ENCODE peak calls at places on chromosome 15, in six cellular contexts. A, W, H, J, N and C are unnamed samples.

GRCh38 chr15:58229297-58229768 is 91.2 kb downstream of the AQP9 start:
- DNase-seq in A (peak), W (no peak), H (no peak), J (peak), N (no peak), C (no peak)

GRCh38 chr15:95287774-95288173 is 1042.7 kb upstream of the NR2F2 start:
- DNase-seq in A (no peak), W (no peak), H (no peak), J (no peak), N (no peak), C (no peak)

GRCh38 chr15:31203999-31204398 is 102.5 kb upstream of the TRPM1 start:
- DNase-seq in A (no peak), W (no peak), H (no peak), J (no peak), N (no peak), C (no peak)

GRCh38 chr15:78101423-78102105 is 9.2 kb downstream of the SH2D7 start:
- DNase-seq in A (no peak), W (no peak), H (no peak), J (no peak), N (no peak), C (no peak)

GRCh38 chr15:85642693-85643058 is 152.0 kb downstream of the KLHL25 start:
- DNase-seq in A (no peak), W (no peak), H (peak), J (peak), N (no peak), C (no peak)

GRCh38 chr15:31079519-31079918 is 22.0 kb downstream of the TRPM1 start:
- DNase-seq in A (peak), W (no peak), H (no peak), J (peak), N (no peak), C (no peak)

GRCh38 chr15:79089331-79089889 is 1.2 kb downstream of the RASGRF1 start:
- DNase-seq in A (peak), W (no peak), H (no peak), J (no peak), N (no peak), C (no peak)

GRCh38 chr15:100849021-100849831 is 30.4 kb upstream of the ALDH1A3 start:
- DNase-seq in A (no peak), W (peak), H (peak), J (peak), N (peak), C (no peak)

GRCh38 chr15:52677593-52677992 is 1.6 kb downstream of the ATOSA start:
- DNase-seq in A (no peak), W (no peak), H (no peak), J (no peak), N (no peak), C (no peak)

GRCh38 chr15:40469776-40470390 is 901 bp upstream of the CHST14 start:
- DNase-seq in A (no peak), W (no peak), H (no peak), J (no peak), N (no peak), C (no peak)

GRCh38 chr15:38002883-38003477 is 68.5 kb downstream of the TMCO5A start:
- DNase-seq in A (peak), W (no peak), H (peak), J (peak), N (no peak), C (no peak)

GRCh38 chr15:76177491-76178040 is 117.8 kb downstream of the TMEM266 start:
- DNase-seq in A (no peak), W (no peak), H (peak), J (peak), N (peak), C (no peak)

GRCh38 chr15:71708052-71708432 is 102.3 kb upstream of the NR2E3 start:
- DNase-seq in A (no peak), W (no peak), H (peak), J (peak), N (no peak), C (no peak)

DNA sequence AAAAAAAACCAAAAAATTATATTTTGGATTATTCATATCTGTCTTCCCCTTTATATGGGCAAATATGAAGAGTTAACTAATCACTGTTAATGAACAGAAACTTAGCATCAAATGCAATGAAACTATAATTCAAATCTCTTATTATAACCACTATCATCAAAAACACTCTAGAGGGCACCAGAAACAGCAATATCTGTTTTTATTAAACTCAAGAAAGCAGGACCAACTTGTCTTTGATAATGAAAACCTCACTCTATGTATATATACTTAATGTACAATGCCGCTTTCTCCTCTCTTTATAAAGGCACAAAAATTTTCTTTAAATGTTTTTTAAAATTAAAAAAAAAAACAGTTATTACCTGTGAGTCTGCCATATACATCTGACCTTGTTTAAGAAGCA is 92.7 kb downstream of the UACA start:
- DNase-seq in A (no peak), W (no peak), H (no peak), J (no peak), N (no peak), C (no peak)
- TF ChIP-seq CTCF in A (peak), W (peak), H (peak), J (peak), N (peak), C (peak)

GRCh38 chr15:66833372-66833771 is 131.3 kb downstream of the SMAD6 start:
- DNase-seq in A (no peak), W (no peak), H (no peak), J (no peak), N (no peak), C (no peak)

GRCh38 chr15:66833803-66834202 is 131.8 kb downstream of the SMAD6 start:
- DNase-seq in A (no peak), W (no peak), H (no peak), J (no peak), N (no peak), C (no peak)

GRCh38 chr15:66831289-66831688 is 129.3 kb downstream of the SMAD6 start:
- DNase-seq in A (no peak), W (no peak), H (no peak), J (no peak), N (no peak), C (no peak)

GRCh38 chr15:66831801-66832390 is 129.9 kb downstream of the SMAD6 start:
- DNase-seq in A (no peak), W (no peak), H (no peak), J (no peak), N (no peak), C (no peak)

DNA sequence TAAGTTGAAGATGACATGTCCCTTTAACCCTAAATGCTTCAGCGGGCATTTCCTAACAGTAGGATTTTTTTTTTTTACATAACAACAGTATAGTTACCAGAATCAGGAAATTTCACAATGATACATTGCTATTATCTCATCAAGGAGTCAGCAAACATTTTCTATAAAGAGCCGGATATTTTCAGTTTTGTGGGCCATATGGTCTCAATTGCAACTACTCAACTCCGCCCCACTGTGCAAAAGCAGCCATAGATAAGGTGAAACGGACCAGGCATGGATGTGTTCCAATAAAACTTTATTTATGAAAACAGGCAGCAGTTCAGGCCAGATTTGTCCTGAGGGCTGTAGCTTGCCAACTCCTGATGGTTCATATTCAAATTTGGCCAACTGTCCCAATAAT is 130.6 kb downstream of the SMAD6 start:
- DNase-seq in A (no peak), W (no peak), H (peak), J (peak), N (no peak), C (no peak)
- TF ChIP-seq CTCF in A (no peak), W (no peak), H (no peak), J (no peak), N (no peak), C (no peak)

GRCh38 chr15:68206711-68207151 is 1.6 kb upstream of the CALML4 start:
- DNase-seq in A (peak), W (no peak), H (no peak), J (no peak), N (no peak), C (no peak)

GRCh38 chr15:68207176-68207935 is 2.2 kb upstream of the CALML4 start:
- DNase-seq in A (no peak), W (no peak), H (no peak), J (no peak), N (no peak), C (no peak)

GRCh38 chr15:68208641-68209240 is 3.6 kb upstream of the CALML4 start:
- DNase-seq in A (no peak), W (no peak), H (no peak), J (no peak), N (no peak), C (no peak)

GRCh38 chr15:68209272-68209671 is 4.1 kb upstream of the CALML4 start:
- DNase-seq in A (peak), W (no peak), H (no peak), J (no peak), N (no peak), C (no peak)

DNA sequence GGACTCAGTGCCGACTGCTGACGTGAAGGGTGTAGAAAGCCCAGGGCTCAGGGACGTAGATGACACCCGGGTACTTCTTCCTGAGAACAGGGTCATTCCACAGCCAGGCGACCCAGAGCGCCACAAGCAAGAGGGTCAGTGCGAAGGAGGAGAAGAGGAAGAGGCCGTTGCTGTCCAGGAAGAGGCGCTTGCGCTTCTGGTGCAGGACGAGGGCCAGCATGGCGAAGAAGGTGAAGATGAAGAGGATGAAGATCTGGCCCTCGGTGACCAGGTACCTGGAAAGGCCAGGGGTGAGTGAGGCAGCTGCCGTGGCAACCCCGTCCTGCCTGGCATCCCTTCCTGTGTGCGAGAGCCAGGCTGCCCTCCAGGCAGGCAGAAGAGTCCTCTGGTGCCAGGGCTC is 3.0 kb upstream of the CALML4 start:
- DNase-seq in A (no peak), W (no peak), H (no peak), J (no peak), N (no peak), C (no peak)
- TF ChIP-seq CTCF in A (no peak), W (no peak), H (no peak), J (no peak), N (no peak), C (no peak)

GRCh38 chr15:69556344-69556743 is 103.7 kb downstream of the RPLP1 start:
- DNase-seq in A (no peak), W (no peak), H (no peak), J (no peak), N (no peak), C (no peak)

GRCh38 chr15:69559440-69560215 is 107.0 kb downstream of the RPLP1 start:
- DNase-seq in A (no peak), W (no peak), H (no peak), J (peak), N (no peak), C (no peak)

GRCh38 chr15:69558138-69558409 is 105.5 kb downstream of the RPLP1 start:
- DNase-seq in A (no peak), W (no peak), H (no peak), J (no peak), N (no peak), C (no peak)

GRCh38 chr15:69555080-69555479 is 102.5 kb downstream of the RPLP1 start:
- DNase-seq in A (no peak), W (no peak), H (no peak), J (no peak), N (no peak), C (no peak)

GRCh38 chr15:69557340-69558137 is 104.9 kb downstream of the RPLP1 start:
- DNase-seq in A (no peak), W (no peak), H (peak), J (peak), N (peak), C (no peak)
- TF ChIP-seq CTCF in A (no peak), W (no peak), H (no peak), J (no peak), N (no peak), C (no peak)

DNA sequence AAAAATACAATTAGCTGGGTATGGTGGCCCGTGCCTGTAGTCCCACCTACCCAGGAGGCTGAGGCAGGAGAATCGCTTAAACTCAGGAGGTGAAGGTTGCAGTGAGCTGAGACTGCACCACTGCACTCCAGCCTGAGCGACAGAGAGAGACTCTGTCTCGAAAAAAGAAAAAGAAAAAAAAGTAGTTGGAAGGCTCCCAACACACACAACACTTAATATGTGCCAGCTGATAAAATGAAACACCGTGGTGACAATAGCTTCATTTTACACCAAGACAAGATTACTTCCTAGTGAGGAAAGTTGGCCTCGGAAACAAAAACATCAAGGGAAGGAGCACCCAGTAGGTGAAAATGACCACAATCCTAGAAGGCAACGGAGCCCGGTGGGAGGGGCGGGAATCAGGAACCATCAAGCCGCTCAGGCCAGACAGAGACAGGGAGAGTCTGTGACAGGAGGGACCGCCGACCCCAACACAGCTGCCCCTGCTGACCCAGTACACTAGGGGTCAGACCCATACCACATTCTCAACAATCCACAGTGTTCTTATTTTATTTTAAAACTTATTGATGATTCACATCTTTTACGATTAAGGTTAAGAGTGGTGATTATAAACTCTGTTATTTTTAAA is 54.5 kb upstream of the OCA2 start:
- DNase-seq in A (no peak), W (no peak), H (no peak), J (no peak), N (no peak), C (no peak)
- TF ChIP-seq CTCF in A (no peak), W (no peak), H (no peak), J (no peak), N (no peak), C (no peak)

GRCh38 chr15:73284073-73284472 is 84.7 kb downstream of the HCN4 start:
- DNase-seq in A (no peak), W (no peak), H (peak), J (peak), N (no peak), C (no peak)
- TF ChIP-seq CTCF in A (no peak), W (no peak), H (no peak), J (peak), N (peak), C (no peak)

GRCh38 chr15:62475595-62475994 is 310.5 kb upstream of the C2CD4B start:
- DNase-seq in A (no peak), W (no peak), H (no peak), J (no peak), N (no peak), C (no peak)

GRCh38 chr15:62474771-62475124 is 309.7 kb upstream of the C2CD4B start:
- DNase-seq in A (no peak), W (no peak), H (no peak), J (peak), N (no peak), C (no peak)

GRCh38 chr15:62476163-62476562 is 311.1 kb upstream of the C2CD4B start:
- DNase-seq in A (no peak), W (no peak), H (no peak), J (no peak), N (no peak), C (no peak)

GRCh38 chr15:62474021-62474770 is 309.1 kb upstream of the C2CD4B start:
- DNase-seq in A (no peak), W (no peak), H (no peak), J (no peak), N (no peak), C (no peak)

DNA sequence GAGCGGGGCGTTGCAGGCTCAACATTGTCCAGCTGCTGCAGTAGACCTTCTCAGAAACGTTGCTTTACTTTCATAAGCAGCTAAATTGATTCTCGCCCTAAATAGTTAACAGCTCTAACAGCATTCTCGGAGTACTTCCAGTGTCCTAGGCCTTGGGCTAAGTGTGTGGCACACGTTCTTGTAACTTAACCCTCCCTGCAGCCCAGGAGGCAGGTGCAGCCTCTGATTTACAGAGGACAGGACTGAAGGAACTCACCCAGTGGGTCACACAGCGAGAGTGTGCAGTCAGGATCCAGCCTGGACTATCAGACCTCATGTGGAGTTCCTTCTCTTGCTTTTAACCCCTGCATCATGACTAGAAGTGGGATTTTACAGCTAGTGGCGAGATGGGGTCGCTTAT is 312.8 kb upstream of the C2CD4B start:
- DNase-seq in A (no peak), W (no peak), H (no peak), J (no peak), N (no peak), C (no peak)
- TF ChIP-seq CTCF in A (no peak), W (no peak), H (no peak), J (no peak), N (no peak), C (no peak)